ENCODE peak calls at places on chromosome 19, in eight cellular contexts. D is G401; O is lower lobe of right lung; M is immature natural killer cell; U is cerebellum; X is EL; P is effector CD4-positive, alpha-beta T cell; R is stimulated activated naive B cell treated with anti-CD40 and anti-IgM and Interleukin-4, amounts not matched to agents 10 μg/mL and 1 μg/mL and 100 μg/mL, for 72 hours. F is an unnamed sample.

GRCh38 chr19:1685046-1685445 is 32.6 kb upstream of the TCF3 start:
- DNase-seq in D (no peak), O (no peak), M (no peak), U (no peak), X (no peak), P (no peak), R (no peak), F (no peak)

GRCh38 chr19:29393915-29394460 is 131.8 kb upstream of the VSTM2B start:
- DNase-seq in D (no peak), O (no peak), M (no peak), U (no peak), X (no peak), P (no peak), R (no peak), F (no peak)

GRCh38 chr19:33040994-33041827 is 23.5 kb downstream of the RHPN2 start:
- DNase-seq in D (no peak), O (no peak), M (no peak), U (no peak), X (no peak), P (no peak), R (no peak), F (no peak)

GRCh38 chr19:23075031-23075733 is 41.6 kb upstream of the ZNF730 start:
- DNase-seq in D (peak; percentile 47), O (peak; percentile 51), M (no peak), U (peak; percentile 28), X (peak; percentile 81), P (no peak), R (peak; percentile 23), F (peak; percentile 60)

GRCh38 chr19:7620442-7621412 is 8.6 kb downstream of the XAB2 start:
- DNase-seq in D (no peak), O (no peak), M (no peak), U (no peak), X (no peak), P (no peak), R (no peak), F (no peak)

GRCh38 chr19:17841810-17842662 is 5.7 kb downstream of the JAK3 start:
- DNase-seq in D (peak; percentile 94), O (peak; percentile 54), M (no peak), U (peak; percentile 95), X (peak; percentile 87), P (no peak), R (no peak), F (peak; percentile 84)

GRCh38 chr19:41887711-41888382 is 4.9 kb downstream of the ARHGEF1 start:
- DNase-seq in D (no peak), O (peak; percentile 91), M (peak; percentile 87), U (no peak), X (peak; percentile 91), P (peak; percentile 78), R (peak; percentile 46), F (no peak)

GRCh38 chr19:50416034-50416814 is 2.5 kb upstream of the SPIB start:
- DNase-seq in D (no peak), O (no peak), M (no peak), U (no peak), X (no peak), P (no peak), R (no peak), F (no peak)

GRCh38 chr19:53308339-53308811 is 25.2 kb upstream of the ZNF845 start:
- DNase-seq in D (no peak), O (no peak), M (no peak), U (no peak), X (peak; percentile 12), P (no peak), R (no peak), F (no peak)

GRCh38 chr19:37989855-37990254 is 82.8 kb downstream of the SIPA1L3 start:
- DNase-seq in D (no peak), O (no peak), M (no peak), U (no peak), X (no peak), P (no peak), R (no peak), F (no peak)

GRCh38 chr19:1265611-1266115 is 3.5 kb upstream of the CIRBP start:
- DNase-seq in D (no peak), O (peak; percentile 80), M (peak; percentile 60), U (no peak), X (peak; percentile 94), P (no peak), R (no peak), F (peak; percentile 67)

GRCh38 chr19:16371540-16371986 is 46.9 kb downstream of the KLF2 start:
- DNase-seq in D (no peak), O (peak; percentile 88), M (peak; percentile 97), U (no peak), X (no peak), P (peak; percentile 87), R (peak; percentile 77), F (no peak)

GRCh38 chr19:1884719-1885334 is 469 bp downstream of the ABHD17A start:
- DNase-seq in D (no peak), O (no peak), M (no peak), U (peak; percentile 6), X (no peak), P (no peak), R (no peak), F (no peak)

GRCh38 chr19:3969435-3970312 is 1.2 kb downstream of the DAPK3 start:
- DNase-seq in D (no peak), O (no peak), M (no peak), U (no peak), X (peak; percentile 92), P (no peak), R (no peak), F (peak; percentile 81)